ENCODE peak calls at places on chromosomes 4 and X, in seven cellular contexts. Y is A549, X is tibial nerve, V is astrocyte, J is upper lobe of right lung, H is breast epithelium, G is osteoblast. A is an unnamed sample.

GRCh38 chr4:24515698-24516097 is 68.7 kb downstream of the DHX15 start:
- DNase-seq in J (no peak), Y (no peak), G (no peak), X (no peak), V (no peak), H (no peak), A (no peak)

GRCh38 chr4:112895785-112896184 is 153.7 kb upstream of the ANK2 start:
- DNase-seq in H (no peak), J (no peak), Y (no peak), G (no peak), X (no peak), V (peak; percentile 54), A (no peak)

GRCh38 chrX:130086414-130087207 is 23.7 kb downstream of the ELF4 start:
- DNase-seq in X (no peak), Y (no peak), J (no peak), H (no peak), G (peak; percentile 53), V (no peak), A (peak; percentile 81)

GRCh38 chr4:20839957-20840356 is 139.7 kb downstream of the PACRGL start:
- DNase-seq in J (no peak), H (no peak), Y (peak; percentile 0), G (no peak), V (peak; percentile 77), X (no peak), A (no peak)

GRCh38 chrX:44082829-44083228 is 109.6 kb upstream of the NDP start:
- DNase-seq in V (no peak), G (no peak), J (no peak), X (no peak), H (no peak), Y (no peak), A (no peak)

GRCh38 chr4:15930314-15930713 is 8.2 kb downstream of the FGFBP1 start:
- DNase-seq in Y (no peak), X (no peak), G (no peak), H (no peak), V (no peak), J (no peak), A (no peak)

GRCh38 chr4:138961687-138962086 is 53.9 kb upstream of the NOCT start:
- DNase-seq in J (no peak), Y (no peak), X (no peak), G (no peak), V (no peak), H (no peak), A (no peak)

GRCh38 chr4:105350859-105351494 is 122.9 kb downstream of the PPA2 start:
- DNase-seq in Y (no peak), J (no peak), H (no peak), G (no peak), X (no peak), V (peak; percentile 73), A (no peak)

GRCh38 chrX:35665311-35665710 is 132.8 kb upstream of the MAGEB16 start:
- DNase-seq in H (no peak), X (no peak), J (no peak), Y (no peak), V (no peak), G (no peak), A (no peak)

GRCh38 chr4:38013461-38014366 is 53.5 kb downstream of the PTTG2 start:
- DNase-seq in J (no peak), Y (no peak), G (peak; percentile 86), V (peak; percentile 38), X (no peak), H (no peak), A (no peak)

GRCh38 chr4:143531368-143531767 is 17.9 kb downstream of the SMARCA5 start:
- DNase-seq in Y (peak; percentile 4), X (no peak), J (no peak), V (no peak), G (no peak), H (no peak), A (no peak)

GRCh38 chr4:27701563-27701962 is 840.9 kb downstream of the STIM2 start:
- DNase-seq in H (no peak), V (peak; percentile 0), X (no peak), Y (no peak), G (no peak), J (no peak), A (no peak)

GRCh38 chr4:113673450-113673849 is 88.1 kb downstream of the CAMK2D start:
- DNase-seq in G (no peak), H (no peak), X (no peak), Y (no peak), V (no peak), J (no peak), A (no peak)

GRCh38 chr4:155802573-155802972 is 43.8 kb downstream of the GUCY1B1 start:
- DNase-seq in J (no peak), Y (no peak), V (peak; percentile 47), G (no peak), X (no peak), H (no peak), A (no peak)

GRCh38 chr4:144338148-144338547 is 197.6 kb upstream of the GYPA start:
- DNase-seq in X (no peak), V (no peak), J (no peak), H (no peak), Y (no peak), G (no peak), A (no peak)

GRCh38 chr4:169996379-169997245 is 29.6 kb downstream of the MFAP3L start:
- DNase-seq in G (no peak), Y (no peak), H (no peak), X (no peak), J (no peak), V (no peak), A (no peak)

GRCh38 chr4:147052361-147052760 is 106.7 kb upstream of the TTC29 start:
- DNase-seq in H (no peak), G (no peak), J (no peak), X (no peak), V (no peak), Y (no peak), A (no peak)

GRCh38 chr4:55851885-55852284 is 1.6 kb upstream of the EXOC1 start:
- DNase-seq in G (no peak), Y (no peak), X (no peak), H (no peak), J (no peak), V (no peak), A (no peak)

GRCh38 chr4:10926025-10926424 is 241.5 kb upstream of the CLNK start:
- DNase-seq in J (no peak), V (peak; percentile 84), G (no peak), Y (no peak), H (no peak), X (no peak), A (no peak)

GRCh38 chr4:78634011-78634664 is 82.6 kb downstream of the ANXA3 start:
- DNase-seq in V (peak; percentile 47), G (no peak), Y (no peak), X (peak; percentile 23), H (peak; percentile 62), J (no peak), A (no peak)

GRCh38 chr4:184362338-184362737 is 112.0 kb downstream of the IRF2 start:
- DNase-seq in V (peak; percentile 31), H (no peak), X (no peak), J (no peak), Y (no peak), G (no peak), A (no peak)
- H3K4me1 ChIP-seq in V (no peaks in the 10 kb centered on the region), H (no peaks in the 10 kb centered on the region), X (peaks cover 41% of the 10 kb centered on the region), J (peaks cover 6% of the 10 kb centered on the region), Y (no peaks in the 10 kb centered on the region), G (peaks cover 19% of the 10 kb centered on the region), A (peaks cover 40% of the 10 kb centered on the region)

GRCh38 chrX:154059231-154059630 is 38.3 kb downstream of the MECP2 start:
- DNase-seq in Y (no peak), H (no peak), X (no peak), V (no peak), G (no peak), J (no peak), A (no peak)

GRCh38 chrX:154057790-154058189 is 38.1 kb upstream of the IRAK1 start:
- DNase-seq in V (no peak), G (no peak), H (no peak), J (no peak), X (no peak), Y (no peak), A (no peak)

GRCh38 chrX:154058207-154058997 is 38.7 kb upstream of the IRAK1 start:
- DNase-seq in G (no peak), X (no peak), V (no peak), J (no peak), H (no peak), Y (no peak), A (no peak)

GRCh38 chrX:154061801-154062200 is 35.7 kb downstream of the MECP2 start:
- DNase-seq in X (no peak), V (no peak), H (no peak), Y (no peak), J (no peak), G (no peak), A (no peak)

GRCh38 chrX:154059729-154060245 is 37.7 kb downstream of the MECP2 start:
- DNase-seq in V (no peak), G (no peak), J (no peak), H (no peak), X (no peak), Y (no peak), A (no peak)
- H3K4me1 ChIP-seq in V (peaks cover 8% of the 10 kb centered on the region), G (peaks cover 13% of the 10 kb centered on the region), J (peaks cover 24% of the 10 kb centered on the region), H (no peaks in the 10 kb centered on the region), X (peaks cover 81% of the 10 kb centered on the region), Y (peaks cover 16% of the 10 kb centered on the region), A (no peaks in the 10 kb centered on the region)

GRCh38 chrX:65635824-65636223 is 31.6 kb upstream of the MSN start:
- DNase-seq in V (no peak), J (no peak), G (no peak), H (no peak), Y (no peak), X (no peak), A (no peak)

GRCh38 chrX:65634732-65635131 is 32.7 kb upstream of the MSN start:
- DNase-seq in Y (no peak), J (no peak), X (no peak), H (no peak), V (no peak), G (no peak), A (no peak)

GRCh38 chrX:65635371-65635770 is 32.1 kb upstream of the MSN start:
- DNase-seq in Y (no peak), V (no peak), H (no peak), X (no peak), J (no peak), G (no peak), A (no peak)

DNA sequence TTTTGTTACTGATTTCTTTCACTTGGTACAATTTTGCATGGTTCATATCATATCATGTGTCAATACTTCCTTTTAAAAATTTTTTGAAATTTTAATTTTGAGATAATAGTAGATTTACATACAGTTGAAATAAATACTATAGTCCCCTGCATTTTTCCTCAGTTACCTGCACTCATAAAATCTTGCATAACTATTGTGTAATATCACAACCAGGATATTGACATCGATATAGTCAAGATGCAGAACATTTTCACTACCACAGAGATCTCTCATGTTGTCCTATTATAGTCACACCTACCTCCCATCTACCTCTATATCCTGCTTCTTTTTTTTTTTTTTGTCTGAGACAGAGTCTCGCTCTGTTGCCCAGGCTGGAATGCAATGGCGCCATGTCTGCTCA is 36.7 kb upstream of the MSN start:
- DNase-seq in J (no peak), V (no peak), G (no peak), Y (no peak), X (no peak), H (no peak), A (no peak)
- H3K4me1 ChIP-seq in J (peaks cover 8% of the 10 kb centered on the region), V (no peaks in the 10 kb centered on the region), G (peaks cover 7% of the 10 kb centered on the region), Y (peaks cover 4% of the 10 kb centered on the region), X (peaks cover 12% of the 10 kb centered on the region), H (no peaks in the 10 kb centered on the region), A (peaks cover 7% of the 10 kb centered on the region)

GRCh38 chr4:94528792-94529451 is 77.2 kb downstream of the PDLIM5 start:
- DNase-seq in H (no peak), V (no peak), Y (no peak), X (no peak), J (no peak), G (no peak), A (no peak)
- H3K4me1 ChIP-seq in H (no peaks in the 10 kb centered on the region), V (peaks cover 24% of the 10 kb centered on the region), Y (peaks cover 78% of the 10 kb centered on the region), X (peaks cover 57% of the 10 kb centered on the region), J (peaks cover 26% of the 10 kb centered on the region), G (peaks cover 87% of the 10 kb centered on the region), A (peaks cover 27% of the 10 kb centered on the region)

GRCh38 chr4:7131498-7132031 is 60.8 kb upstream of the SORCS2 start:
- DNase-seq in H (no peak), G (no peak), V (no peak), X (no peak), Y (no peak), J (no peak), A (no peak)
- H3K4me1 ChIP-seq in H (no peaks in the 10 kb centered on the region), G (peaks cover 24% of the 10 kb centered on the region), V (peaks cover 27% of the 10 kb centered on the region), X (peaks cover 36% of the 10 kb centered on the region), Y (no peaks in the 10 kb centered on the region), J (peaks cover 8% of the 10 kb centered on the region), A (peaks cover 4% of the 10 kb centered on the region)